ENCODE peak calls at places on chromosomes 16 and 17, in four cellular contexts. C, P, L and D are unnamed samples.

GRCh38 chr16:17067882-17068281 is 402.9 kb downstream of the XYLT1 start:
- DNase-seq in C (no peak), P (no peak), L (no peak), D (no peak)

GRCh38 chr17:35368086-35368824 is 5.2 kb downstream of the SLFN11 start:
- DNase-seq in C (peak), P (no peak), L (no peak), D (no peak)

GRCh38 chr17:55783684-55784245 is 32.9 kb downstream of the PCTP start:
- DNase-seq in C (no peak), P (no peak), L (no peak), D (no peak)

GRCh38 chr17:41982026-41982989 is 15.7 kb downstream of the CNP start:
- DNase-seq in C (no peak), P (no peak), L (no peak), D (no peak)

GRCh38 chr16:19400709-19401108 is 17.0 kb upstream of the TMC5 start:
- DNase-seq in C (no peak), P (no peak), L (peak), D (no peak)

GRCh38 chr17:58335779-58336455 is 7.3 kb upstream of the TSPOAP1 start:
- DNase-seq in C (peak), P (peak), L (no peak), D (peak)

GRCh38 chr16:27436921-27437650 is 35.1 kb downstream of the IL21R start:
- DNase-seq in C (no peak), P (no peak), L (no peak), D (no peak)

GRCh38 chr17:42814633-42815399 is 9.3 kb downstream of the BECN1 start:
- DNase-seq in C (no peak), P (no peak), L (no peak), D (no peak)

GRCh38 chr17:46072998-46073397 is 73.9 kb downstream of the STH start:
- DNase-seq in C (no peak), P (peak), L (no peak), D (no peak)

GRCh38 chr17:55432358-55433028 is 10.9 kb upstream of the MMD start:
- DNase-seq in C (no peak), P (no peak), L (no peak), D (no peak)

GRCh38 chr16:49015189-49015540 is 266.5 kb downstream of the CBLN1 start:
- DNase-seq in C (no peak), P (no peak), L (no peak), D (no peak)

GRCh38 chr16:57020651-57021050 is 31.3 kb downstream of the NLRC5 start:
- DNase-seq in C (no peak), P (peak), L (no peak), D (no peak)

GRCh38 chr17:61414936-61415251 is 15.3 kb downstream of the TBX2 start:
- DNase-seq in C (no peak), P (no peak), L (no peak), D (no peak)

GRCh38 chr17:28473542-28473941 is at the start of gene SLC13A2:
- DNase-seq in C (no peak), P (no peak), L (peak), D (no peak)

GRCh38 chr17:50631908-50632571 is 2.6 kb upstream of the ABCC3 start:
- DNase-seq in C (no peak), P (no peak), L (no peak), D (no peak)

GRCh38 chr17:50632637-50633036 is 2.0 kb upstream of the ABCC3 start:
- DNase-seq in C (no peak), P (no peak), L (no peak), D (no peak)

GRCh38 chr17:50631195-50631907 is 3.3 kb upstream of the ABCC3 start:
- DNase-seq in C (no peak), P (no peak), L (no peak), D (peak)

GRCh38 chr17:50629902-50630301 is 4.8 kb upstream of the ABCC3 start:
- DNase-seq in C (no peak), P (no peak), L (no peak), D (no peak)

GRCh38 chr17:50630524-50631194 is 4.0 kb upstream of the ABCC3 start:
- DNase-seq in C (no peak), P (peak), L (peak), D (peak)
- TF ChIP-seq CBFB in C (no peak), P (no peak), L (no peak), D (no peak)

DNA sequence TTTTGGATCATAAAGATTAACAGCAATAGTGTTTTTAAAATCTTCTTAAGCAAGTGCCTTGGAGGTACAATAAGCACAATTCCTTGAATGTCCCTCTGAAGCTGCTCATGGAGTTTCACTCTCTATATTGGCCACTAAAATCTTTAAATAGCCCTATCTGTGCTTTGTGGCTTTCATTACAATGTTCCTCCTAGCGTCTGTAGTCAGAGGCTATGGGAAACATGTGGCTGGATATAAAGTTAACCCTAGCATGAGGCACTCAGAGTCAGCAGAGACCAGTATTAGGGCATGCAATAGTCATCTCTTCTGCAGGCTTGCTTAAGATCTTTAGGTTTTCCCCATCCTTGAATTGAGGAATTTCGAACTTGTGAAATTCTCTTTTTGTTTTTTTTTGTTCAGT is 668.2 kb downstream of the CDH11 start:
- DNase-seq in C (no peak), P (no peak), L (no peak), D (no peak)
- TF ChIP-seq CBFB in C (no peak), P (no peak), L (no peak), D (no peak)

DNA sequence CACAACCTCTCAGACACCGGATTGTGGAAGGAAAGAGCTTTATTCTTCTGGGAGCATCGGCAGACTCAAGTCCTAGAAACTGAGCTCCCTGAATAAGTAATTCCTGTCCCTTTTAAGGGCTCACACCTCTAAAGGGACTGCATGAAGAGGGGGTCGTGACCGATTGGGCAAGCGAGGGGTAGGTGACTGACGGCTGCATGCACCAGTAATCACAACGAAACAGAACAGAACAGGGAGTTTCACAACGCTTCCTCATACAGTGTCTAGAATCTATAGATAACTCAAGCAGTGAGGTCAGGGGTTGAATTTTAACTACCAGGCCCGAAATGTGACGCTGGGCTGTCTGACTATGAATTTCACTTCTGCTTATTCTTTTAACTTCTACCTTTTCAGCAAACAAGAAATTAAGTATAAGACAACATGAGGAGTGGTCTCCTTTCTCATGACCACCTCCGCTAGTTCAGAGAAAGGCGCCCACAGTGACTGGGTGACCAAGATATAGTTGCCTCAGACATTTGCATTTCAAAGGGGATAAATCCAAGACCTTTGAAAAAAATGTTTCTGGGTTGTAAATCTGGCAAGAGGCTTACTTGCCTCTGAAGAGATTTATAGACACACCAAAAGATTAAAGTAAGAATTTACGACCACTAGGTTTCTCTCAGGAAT is 88.4 kb upstream of the ATF7IP2 start:
- DNase-seq in C (peak), P (peak), L (no peak), D (no peak)
- TF ChIP-seq CBFB in C (peak), P (no peak), L (no peak), D (no peak)

DNA sequence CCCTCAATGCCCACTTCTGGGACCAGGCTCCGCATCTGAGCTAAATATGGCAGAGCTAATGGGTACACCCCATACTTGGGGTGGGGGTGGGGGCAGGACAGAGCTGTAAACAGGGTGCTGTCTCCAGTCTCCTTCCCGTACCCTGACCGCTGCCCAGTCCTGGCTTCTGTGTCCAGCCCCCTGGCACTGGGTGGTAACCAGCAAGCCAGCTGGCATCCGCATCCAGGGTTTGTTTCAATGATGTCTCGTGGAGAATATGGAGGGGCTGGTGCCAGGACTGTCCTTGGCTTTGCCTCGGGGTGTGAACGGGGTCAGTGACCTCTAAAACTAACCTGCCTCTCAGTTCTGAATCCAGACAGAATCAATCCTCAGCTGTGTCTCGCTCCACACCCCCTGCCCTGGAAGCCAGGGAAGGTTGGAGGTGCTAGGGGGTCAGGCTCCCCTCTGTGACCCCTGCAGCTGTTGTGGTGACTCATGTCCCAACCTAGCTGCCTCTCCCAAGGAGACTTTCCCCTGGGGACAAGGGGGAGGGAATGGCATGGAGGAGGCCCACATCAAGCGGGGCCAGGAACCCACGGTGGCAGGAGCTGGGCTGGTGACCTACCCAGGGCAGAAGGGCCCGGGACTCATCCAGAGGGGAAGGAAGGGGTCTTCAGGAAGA is 1.5 kb upstream of the PNMT start:
- DNase-seq in C (no peak), P (no peak), L (no peak), D (peak)
- TF ChIP-seq CBFB in C (no peak), P (no peak), L (no peak), D (no peak)

GRCh38 chr17:67992541-67993152 is 3.6 kb downstream of the C17orf58 start:
- DNase-seq in C (no peak), P (no peak), L (no peak), D (no peak)
- TF ChIP-seq CBFB in C (no peak), P (no peak), L (no peak), D (peak)

GRCh38 chr16:50616883-50617629 is 64.1 kb downstream of the SNX20 start:
- DNase-seq in C (no peak), P (peak), L (no peak), D (no peak)
- TF ChIP-seq CBFB in C (no peak), P (no peak), L (no peak), D (no peak)

GRCh38 chr16:89971495-89972243 is 23.1 kb downstream of the DEF8 start:
- DNase-seq in C (no peak), P (no peak), L (peak), D (no peak)
- TF ChIP-seq CBFB in C (no peak), P (no peak), L (no peak), D (peak)

DNA sequence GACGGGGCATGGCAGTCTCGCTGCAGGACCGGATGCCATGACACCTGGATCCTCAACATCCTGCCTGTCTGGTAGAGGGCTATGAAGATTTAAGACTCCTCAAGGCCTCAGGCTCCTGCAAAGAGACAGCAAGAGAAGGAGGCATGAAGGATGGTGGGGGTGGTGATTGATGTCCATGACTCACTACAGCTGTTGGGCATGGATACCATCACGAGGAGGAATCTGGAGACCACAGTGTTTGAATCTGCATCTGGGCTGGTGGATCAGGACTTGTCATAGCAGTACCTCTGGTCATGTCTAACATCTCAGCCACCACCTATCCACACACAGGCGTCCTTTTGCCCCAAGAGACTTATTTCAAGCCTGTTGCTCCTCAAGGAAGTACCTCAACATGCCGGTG is 50.2 kb upstream of the WSCD1 start:
- DNase-seq in C (no peak), P (no peak), L (no peak), D (no peak)
- TF ChIP-seq CBFB in C (no peak), P (no peak), L (no peak), D (no peak)

DNA sequence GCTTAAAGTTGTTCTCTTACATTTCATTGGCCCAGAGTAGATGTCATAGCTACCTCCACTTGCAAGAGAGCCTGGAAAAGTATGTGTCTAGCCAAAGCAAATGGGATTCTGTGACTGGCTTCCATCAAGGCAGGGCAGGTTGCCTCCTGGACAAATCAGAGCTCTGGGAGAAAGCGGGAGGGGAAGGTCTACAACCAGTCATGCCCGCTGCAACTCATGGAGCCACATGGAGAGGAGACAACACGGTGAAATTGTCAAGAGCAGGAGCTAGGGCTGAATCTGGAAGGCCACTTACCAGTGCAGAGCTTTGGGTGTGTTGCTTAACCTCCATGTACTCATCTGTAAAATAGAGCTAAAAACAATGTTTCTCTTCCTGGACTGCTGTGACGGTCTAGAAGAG is 83.8 kb downstream of the MARF1 start:
- DNase-seq in C (no peak), P (no peak), L (no peak), D (no peak)
- TF ChIP-seq CBFB in C (no peak), P (no peak), L (no peak), D (no peak)